ENCODE peak calls at places on chromosome 4, in nine cellular contexts. T is GM19239; Z is lower leg skin; R is ureter; P is NCI-H1092; B is activated CD4-positive, CD25-positive, alpha-beta regulatory T cell treated with anti-CD3 and anti-CD28 coated beads, Interleukin-2, amount 50 U/mL, for 16 hours; Y is activated CD4-positive, alpha-beta T cell treated with anti-CD3 and anti-CD28 coated beads, Interleukin-2, amount 50 U/mL, for 1 hour; F is GM12865; H is CD8-positive, alpha-beta memory T cell. L is an unnamed sample.

GRCh38 chr4:27886075-27886474 is 1025.4 kb downstream of the STIM2 start:
- DNase-seq in T (no peak), Z (no peak), R (no peak), P (no peak), B (no peak), Y (no peak), F (no peak), H (no peak), L (no peak)

GRCh38 chr4:7771056-7771455 is 168.6 kb downstream of the AFAP1 start:
- DNase-seq in T (no peak), Z (no peak), R (no peak), P (no peak), B (no peak), Y (peak), F (peak), H (no peak), L (no peak)

GRCh38 chr4:54659213-54660144 is 1.7 kb downstream of the KIT start:
- DNase-seq in T (no peak), Z (no peak), R (no peak), P (no peak), B (no peak), Y (no peak), F (no peak), H (no peak), L (peak)

GRCh38 chr4:100742045-100742444 is 224.2 kb upstream of the EMCN start:
- DNase-seq in T (no peak), Z (no peak), R (no peak), P (peak), B (no peak), Y (no peak), F (peak), H (no peak), L (peak)

GRCh38 chr4:20538922-20539321 is 161.3 kb upstream of the PACRGL start:
- DNase-seq in T (no peak), Z (no peak), R (no peak), P (peak), B (no peak), Y (no peak), F (no peak), H (no peak), L (no peak)

GRCh38 chr4:121380448-121381147 is at the start of gene QRFPR:
- DNase-seq in T (no peak), Z (no peak), R (no peak), P (no peak), B (no peak), Y (no peak), F (no peak), H (no peak), L (peak)

GRCh38 chr4:37763831-37764230 is 62.7 kb upstream of the PGM2 start:
- DNase-seq in T (no peak), Z (no peak), R (no peak), P (no peak), B (no peak), Y (no peak), F (no peak), H (no peak), L (no peak)

GRCh38 chr4:165874799-165875371 is 1.8 kb downstream of the TLL1 start:
- DNase-seq in T (no peak), Z (peak), R (no peak), P (no peak), B (no peak), Y (no peak), F (no peak), H (no peak), L (peak)

GRCh38 chr4:13640149-13640671 is 12.7 kb upstream of the BOD1L1 start:
- DNase-seq in T (no peak), Z (no peak), R (no peak), P (no peak), B (no peak), Y (no peak), F (no peak), H (no peak), L (peak)

GRCh38 chr4:96312049-96312685 is 472.3 kb downstream of the PDHA2 start:
- DNase-seq in T (no peak), Z (no peak), R (no peak), P (no peak), B (no peak), Y (no peak), F (no peak), H (no peak), L (no peak)

GRCh38 chr4:150363721-150364688 is 217.9 kb upstream of the MAB21L2 start:
- DNase-seq in T (no peak), Z (no peak), R (no peak), P (no peak), B (no peak), Y (no peak), F (peak), H (no peak), L (no peak)

GRCh38 chr4:12963912-12964311 is 520.2 kb downstream of the RAB28 start:
- DNase-seq in T (no peak), Z (no peak), R (no peak), P (no peak), B (no peak), Y (no peak), F (no peak), H (no peak), L (no peak)

GRCh38 chr4:78800965-78801364 is 24.8 kb downstream of the BMP2K start:
- DNase-seq in T (no peak), Z (no peak), R (no peak), P (no peak), B (no peak), Y (no peak), F (no peak), H (no peak), L (no peak)

GRCh38 chr4:3531306-3531886 is 826 bp downstream of the LRPAP1 start:
- DNase-seq in T (no peak), Z (no peak), R (no peak), P (no peak), B (no peak), Y (no peak), F (no peak), H (no peak), L (peak)

GRCh38 chr4:175035907-175036306 is 117.7 kb downstream of the ADAM29 start:
- DNase-seq in T (no peak), Z (no peak), R (no peak), P (no peak), B (no peak), Y (no peak), F (peak), H (no peak), L (peak)

GRCh38 chr4:99847362-99847976 is 30.8 kb downstream of the DAPP1 start:
- DNase-seq in T (peak), Z (no peak), R (no peak), P (no peak), B (no peak), Y (no peak), F (peak), H (no peak), L (no peak)

L was measured in kidney tubule cell.